ENCODE peak calls at places on chromosomes 12 and 14, in nine cellular contexts. Y, E, G, L, D, M, C, N and I are unnamed samples.

GRCh38 chr12:15979096-15980091 is 68.3 kb downstream of the DERA start:
- DNase-seq in Y (peak; percentile 24), E (no peak), G (peak; percentile 96), L (no peak), D (no peak), M (no peak), C (no peak), N (no peak), I (peak; percentile 47)

GRCh38 chr12:93757792-93758694 is 80.9 kb downstream of the CRADD start:
- DNase-seq in Y (no peak), E (no peak), G (no peak), L (no peak), D (no peak), M (no peak), C (peak; percentile 89), N (no peak), I (no peak)

GRCh38 chr14:95548328-95548929 is 13.6 kb downstream of the GLRX5 start:
- DNase-seq in Y (no peak), E (no peak), G (no peak), L (no peak), D (no peak), M (no peak), C (no peak), N (no peak), I (no peak)

GRCh38 chr12:76856018-76856644 is 22.7 kb downstream of the CSRP2 start:
- DNase-seq in Y (no peak), E (no peak), G (no peak), L (no peak), D (no peak), M (no peak), C (no peak), N (no peak), I (no peak)

GRCh38 chr12:14716848-14717444 is 20.5 kb upstream of the GUCY2C start:
- DNase-seq in Y (peak; percentile 57), E (no peak), G (peak; percentile 62), L (peak; percentile 3), D (peak; percentile 59), M (peak; percentile 3), C (peak; percentile 73), N (no peak), I (peak; percentile 20)

GRCh38 chr14:32934891-32935633 is 3.6 kb upstream of the NPAS3 start:
- DNase-seq in Y (no peak), E (no peak), G (no peak), L (no peak), D (no peak), M (no peak), C (peak; percentile 29), N (no peak), I (no peak)

GRCh38 chr12:50542448-50542847 is 37.7 kb downstream of the DIP2B start:
- DNase-seq in Y (peak; percentile 99), E (no peak), G (no peak), L (no peak), D (no peak), M (no peak), C (no peak), N (no peak), I (peak; percentile 98)

GRCh38 chr14:20857630-20858261 is 33.4 kb upstream of the RNASE3 start:
- DNase-seq in Y (peak; percentile 35), E (peak; percentile 51), G (peak; percentile 51), L (peak; percentile 52), D (peak; percentile 54), M (peak; percentile 62), C (peak; percentile 77), N (peak; percentile 29), I (peak; percentile 20)

GRCh38 chr14:76811561-76811960 is 1.1 kb downstream of the ANGEL1 start:
- DNase-seq in Y (peak; percentile 19), E (no peak), G (no peak), L (no peak), D (no peak), M (no peak), C (no peak), N (no peak), I (no peak)

GRCh38 chr12:62647586-62647985 is 181.0 kb downstream of the MON2 start:
- DNase-seq in Y (no peak), E (peak; percentile 42), G (no peak), L (no peak), D (no peak), M (peak; percentile 66), C (no peak), N (no peak), I (no peak)

GRCh38 chr12:109264943-109265650 is 44.0 kb downstream of the FOXN4 start:
- DNase-seq in Y (no peak), E (no peak), G (no peak), L (no peak), D (no peak), M (no peak), C (no peak), N (no peak), I (no peak)